ENCODE peak calls at places on chromosomes 11 and 22, in seven cellular contexts. One of them, this sample, is unnamed.

GRCh38 chr11:97814325-97814959 is 1206.3 kb upstream of the CNTN5 start:
- DNase-seq in dorsolateral prefrontal cortex: no peak
- DNase-seq in A549: no peak
- DNase-seq in AG04450: no peak
- DNase-seq in cardiac muscle cell: no peak
- DNase-seq in pancreas: no peak
- DNase-seq in Peyer's patch: no peak
- DNase-seq in this sample: no peak

GRCh38 chr11:118921929-118922744 is 3.6 kb downstream of the BCL9L start:
- DNase-seq in dorsolateral prefrontal cortex: peak; percentile 63
- DNase-seq in A549: no peak
- DNase-seq in cardiac muscle cell: peak; percentile 94
- DNase-seq in Peyer's patch: peak; percentile 38
- DNase-seq in pancreas: peak; percentile 94
- DNase-seq in AG04450: no peak
- DNase-seq in this sample: no peak

GRCh38 chr11:108670381-108670930 is 5.6 kb downstream of the DDX10 start:
- DNase-seq in A549: no peak
- DNase-seq in Peyer's patch: no peak
- DNase-seq in pancreas: no peak
- DNase-seq in AG04450: no peak
- DNase-seq in dorsolateral prefrontal cortex: no peak
- DNase-seq in cardiac muscle cell: no peak
- DNase-seq in this sample: no peak

GRCh38 chr11:12677131-12677530 is 2.9 kb downstream of the TEAD1 start:
- DNase-seq in A549: no peak
- DNase-seq in cardiac muscle cell: peak; percentile 48
- DNase-seq in Peyer's patch: no peak
- DNase-seq in dorsolateral prefrontal cortex: no peak
- DNase-seq in pancreas: no peak
- DNase-seq in AG04450: no peak
- DNase-seq in this sample: no peak

GRCh38 chr11:63146586-63146985 is 2.6 kb upstream of the SLC22A24 start:
- DNase-seq in dorsolateral prefrontal cortex: no peak
- DNase-seq in cardiac muscle cell: no peak
- DNase-seq in AG04450: no peak
- DNase-seq in Peyer's patch: no peak
- DNase-seq in pancreas: no peak
- DNase-seq in A549: no peak
- DNase-seq in this sample: no peak

GRCh38 chr11:13761712-13762111 is 93.2 kb downstream of the FAR1 start:
- DNase-seq in dorsolateral prefrontal cortex: no peak
- DNase-seq in A549: no peak
- DNase-seq in pancreas: no peak
- DNase-seq in Peyer's patch: no peak
- DNase-seq in cardiac muscle cell: peak; percentile 15
- DNase-seq in AG04450: no peak
- DNase-seq in this sample: no peak

GRCh38 chr11:119222308-119222707 is 16.2 kb downstream of the CBL start:
- DNase-seq in pancreas: no peak
- DNase-seq in A549: no peak
- DNase-seq in dorsolateral prefrontal cortex: no peak
- DNase-seq in Peyer's patch: no peak
- DNase-seq in cardiac muscle cell: peak; percentile 58
- DNase-seq in AG04450: peak; percentile 51
- DNase-seq in this sample: no peak

GRCh38 chr11:109193880-109194279 is 228.1 kb upstream of the C11orf87 start:
- DNase-seq in pancreas: no peak
- DNase-seq in Peyer's patch: no peak
- DNase-seq in AG04450: no peak
- DNase-seq in cardiac muscle cell: no peak
- DNase-seq in A549: no peak
- DNase-seq in dorsolateral prefrontal cortex: no peak
- DNase-seq in this sample: no peak

GRCh38 chr11:30316237-30316636 is 6.7 kb upstream of the ARL14EP start:
- DNase-seq in cardiac muscle cell: no peak
- DNase-seq in A549: no peak
- DNase-seq in AG04450: no peak
- DNase-seq in dorsolateral prefrontal cortex: no peak
- DNase-seq in pancreas: no peak
- DNase-seq in Peyer's patch: no peak
- DNase-seq in this sample: no peak

GRCh38 chr11:64340671-64341335 is 799 bp downstream of the CCDC88B start:
- DNase-seq in dorsolateral prefrontal cortex: no peak
- DNase-seq in Peyer's patch: peak; percentile 90
- DNase-seq in AG04450: no peak
- DNase-seq in A549: no peak
- DNase-seq in cardiac muscle cell: no peak
- DNase-seq in pancreas: peak; percentile 66
- DNase-seq in this sample: no peak

GRCh38 chr11:11432621-11433319 is 79.7 kb upstream of the CSNK2A3 start:
- DNase-seq in Peyer's patch: no peak
- DNase-seq in cardiac muscle cell: no peak
- DNase-seq in A549: no peak
- DNase-seq in AG04450: no peak
- DNase-seq in pancreas: no peak
- DNase-seq in dorsolateral prefrontal cortex: no peak
- DNase-seq in this sample: no peak

GRCh38 chr11:12177739-12178338 is 67.4 kb downstream of the MICAL2 start:
- DNase-seq in cardiac muscle cell: no peak
- DNase-seq in AG04450: no peak
- DNase-seq in dorsolateral prefrontal cortex: no peak
- DNase-seq in pancreas: no peak
- DNase-seq in A549: no peak
- DNase-seq in Peyer's patch: no peak
- DNase-seq in this sample: no peak

GRCh38 chr11:112400615-112401014 is 140.0 kb upstream of the PLET1 start:
- DNase-seq in pancreas: no peak
- DNase-seq in AG04450: no peak
- DNase-seq in Peyer's patch: no peak
- DNase-seq in cardiac muscle cell: no peak
- DNase-seq in A549: no peak
- DNase-seq in dorsolateral prefrontal cortex: no peak
- DNase-seq in this sample: no peak

GRCh38 chr11:14519692-14520085 is 497 bp downstream of the PSMA1 start:
- DNase-seq in AG04450: no peak
- DNase-seq in pancreas: no peak
- DNase-seq in A549: no peak
- DNase-seq in Peyer's patch: no peak
- DNase-seq in cardiac muscle cell: no peak
- DNase-seq in dorsolateral prefrontal cortex: no peak
- DNase-seq in this sample: no peak

GRCh38 chr22:19455033-19455432 is 7.5 kb upstream of the C22orf39 start:
- DNase-seq in cardiac muscle cell: no peak
- DNase-seq in AG04450: no peak
- DNase-seq in pancreas: no peak
- DNase-seq in dorsolateral prefrontal cortex: no peak
- DNase-seq in Peyer's patch: no peak
- DNase-seq in A549: no peak
- DNase-seq in this sample: no peak

GRCh38 chr11:81913793-81914192 is 819.9 kb downstream of the FAM181B start:
- DNase-seq in cardiac muscle cell: no peak
- DNase-seq in AG04450: no peak
- DNase-seq in Peyer's patch: no peak
- DNase-seq in dorsolateral prefrontal cortex: no peak
- DNase-seq in pancreas: no peak
- DNase-seq in A549: no peak
- DNase-seq in this sample: no peak

DNA sequence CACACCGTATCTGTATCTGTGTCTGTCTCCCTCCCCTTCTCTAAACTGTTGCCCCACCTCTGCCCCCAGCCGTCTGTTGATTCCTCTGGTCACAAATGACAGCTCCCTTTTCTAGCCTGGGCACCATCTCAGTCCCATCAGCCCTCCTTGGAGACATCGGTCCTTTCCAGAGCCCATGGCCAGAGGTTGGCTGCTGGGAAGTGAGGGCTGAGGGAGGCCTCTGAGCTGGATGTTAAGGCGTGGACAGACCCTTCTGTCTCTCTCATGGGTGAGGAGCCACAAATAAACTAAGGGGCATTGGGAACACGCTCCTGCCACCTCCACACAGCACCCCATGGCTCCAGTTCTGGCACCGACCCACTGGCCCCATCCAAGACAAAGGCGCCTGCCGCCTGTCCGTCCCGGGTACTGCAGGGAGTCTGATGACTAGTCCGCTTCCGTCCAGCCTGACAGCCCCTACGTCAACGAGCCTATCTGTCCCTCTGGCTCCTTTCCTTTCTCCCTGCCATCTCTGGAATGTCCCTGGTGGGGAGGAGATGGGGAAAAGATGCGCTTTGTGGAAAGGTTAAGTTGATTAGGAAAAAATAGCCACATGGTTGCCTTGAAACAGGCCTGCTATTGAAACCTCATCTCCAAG is 10.5 kb downstream of the PDGFB start:
- DNase-seq in A549: no peak
- DNase-seq in pancreas: peak; percentile 32
- DNase-seq in AG04450: no peak
- DNase-seq in cardiac muscle cell: peak; percentile 86
- DNase-seq in Peyer's patch: no peak
- DNase-seq in dorsolateral prefrontal cortex: no peak
- DNase-seq in this sample: no peak
- TF ChIP-seq CTCF in A549: no peak
- TF ChIP-seq CTCF in pancreas: no peak
- TF ChIP-seq CTCF in AG04450: no peak
- TF ChIP-seq CTCF in cardiac muscle cell: no peak
- TF ChIP-seq CTCF in Peyer's patch: no peak
- TF ChIP-seq CTCF in dorsolateral prefrontal cortex: no peak
- TF ChIP-seq CTCF in this sample: no peak

DNA sequence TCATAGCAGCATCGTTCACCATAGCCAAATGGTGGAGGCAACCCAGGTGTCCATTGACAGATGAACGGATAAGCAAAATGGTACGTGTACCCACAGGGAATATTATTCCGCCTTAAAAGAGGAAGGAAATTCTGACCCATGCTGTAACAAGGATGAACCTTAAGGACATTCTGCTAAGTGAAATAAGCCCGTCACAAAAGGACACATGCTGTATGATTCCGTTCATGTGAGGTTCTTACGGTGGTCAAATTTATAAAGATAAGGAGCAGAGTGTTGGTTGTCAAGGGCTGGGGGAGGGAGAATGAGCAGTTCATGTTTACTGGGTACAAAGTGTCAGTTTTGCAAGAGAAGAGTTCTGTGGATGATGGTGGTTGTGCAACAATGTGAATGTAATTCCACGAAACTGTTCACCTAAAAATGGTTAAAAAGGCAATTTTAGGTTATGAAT is 26.3 kb downstream of the APOL1 start:
- DNase-seq in Peyer's patch: no peak
- DNase-seq in dorsolateral prefrontal cortex: no peak
- DNase-seq in AG04450: no peak
- DNase-seq in cardiac muscle cell: peak; percentile 49
- DNase-seq in A549: no peak
- DNase-seq in pancreas: no peak
- DNase-seq in this sample: no peak
- TF ChIP-seq CTCF in Peyer's patch: no peak
- TF ChIP-seq CTCF in dorsolateral prefrontal cortex: no peak
- TF ChIP-seq CTCF in AG04450: no peak
- TF ChIP-seq CTCF in cardiac muscle cell: no peak
- TF ChIP-seq CTCF in A549: no peak
- TF ChIP-seq CTCF in pancreas: no peak
- TF ChIP-seq CTCF in this sample: no peak

DNA sequence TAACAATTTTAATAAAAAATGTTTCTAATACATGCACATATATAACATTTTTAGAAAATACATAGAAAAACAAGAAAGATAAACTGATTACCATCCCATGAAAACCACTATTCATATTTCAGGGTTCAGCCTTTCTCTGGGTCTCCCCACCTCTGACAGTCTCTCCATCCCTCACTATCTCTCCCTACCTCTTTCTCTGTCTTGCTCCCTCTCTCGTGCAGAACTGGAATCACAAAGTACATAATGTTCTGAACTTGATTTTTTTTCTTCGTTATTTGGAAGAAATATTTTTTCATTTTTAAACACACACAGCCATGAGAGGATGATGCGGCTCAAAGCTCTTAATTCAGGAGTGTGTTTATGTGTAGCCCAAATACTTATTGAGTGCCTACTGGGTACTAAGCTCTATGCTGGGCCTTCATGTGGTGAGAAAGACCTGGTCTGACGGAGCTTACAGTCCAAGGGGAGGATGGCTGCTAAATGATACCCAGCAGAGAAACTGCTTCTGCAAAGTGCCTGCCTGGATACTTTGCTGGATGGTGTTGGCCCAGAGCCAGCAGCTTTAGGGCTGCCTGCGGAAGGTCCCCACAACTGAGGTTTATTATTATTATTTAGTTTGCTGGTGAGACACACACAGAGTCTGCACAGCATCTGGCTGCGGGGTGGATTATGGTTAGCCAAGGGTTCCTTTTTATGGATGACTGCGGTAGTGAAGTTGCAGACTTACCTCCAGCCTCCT is 42.6 kb downstream of the SC5D start:
- DNase-seq in dorsolateral prefrontal cortex: no peak
- DNase-seq in Peyer's patch: no peak
- DNase-seq in cardiac muscle cell: no peak
- DNase-seq in pancreas: no peak
- DNase-seq in AG04450: no peak
- DNase-seq in A549: no peak
- DNase-seq in this sample: no peak
- TF ChIP-seq CTCF in dorsolateral prefrontal cortex: no peak
- TF ChIP-seq CTCF in Peyer's patch: no peak
- TF ChIP-seq CTCF in cardiac muscle cell: no peak
- TF ChIP-seq CTCF in pancreas: no peak
- TF ChIP-seq CTCF in AG04450: peak; percentile 16
- TF ChIP-seq CTCF in A549: no peak
- TF ChIP-seq CTCF in this sample: no peak

GRCh38 chr11:2698386-2699184 is 1.2 kb downstream of the KCNQ1OT1 start:
- DNase-seq in pancreas: no peak
- DNase-seq in Peyer's patch: no peak
- DNase-seq in A549: no peak
- DNase-seq in AG04450: no peak
- DNase-seq in dorsolateral prefrontal cortex: no peak
- DNase-seq in cardiac muscle cell: no peak
- DNase-seq in this sample: no peak

GRCh38 chr11:2697871-2698270 is 1.9 kb downstream of the KCNQ1OT1 start:
- DNase-seq in cardiac muscle cell: no peak
- DNase-seq in dorsolateral prefrontal cortex: no peak
- DNase-seq in Peyer's patch: no peak
- DNase-seq in A549: no peak
- DNase-seq in pancreas: no peak
- DNase-seq in AG04450: no peak
- DNase-seq in this sample: no peak

GRCh38 chr11:2694495-2694894 is 5.3 kb downstream of the KCNQ1OT1 start:
- DNase-seq in cardiac muscle cell: no peak
- DNase-seq in dorsolateral prefrontal cortex: no peak
- DNase-seq in Peyer's patch: no peak
- DNase-seq in pancreas: no peak
- DNase-seq in A549: no peak
- DNase-seq in AG04450: no peak
- DNase-seq in this sample: no peak

GRCh38 chr11:2694995-2695939 is 4.5 kb downstream of the KCNQ1OT1 start:
- DNase-seq in dorsolateral prefrontal cortex: no peak
- DNase-seq in A549: no peak
- DNase-seq in pancreas: no peak
- DNase-seq in AG04450: no peak
- DNase-seq in Peyer's patch: no peak
- DNase-seq in cardiac muscle cell: no peak
- DNase-seq in this sample: no peak

DNA sequence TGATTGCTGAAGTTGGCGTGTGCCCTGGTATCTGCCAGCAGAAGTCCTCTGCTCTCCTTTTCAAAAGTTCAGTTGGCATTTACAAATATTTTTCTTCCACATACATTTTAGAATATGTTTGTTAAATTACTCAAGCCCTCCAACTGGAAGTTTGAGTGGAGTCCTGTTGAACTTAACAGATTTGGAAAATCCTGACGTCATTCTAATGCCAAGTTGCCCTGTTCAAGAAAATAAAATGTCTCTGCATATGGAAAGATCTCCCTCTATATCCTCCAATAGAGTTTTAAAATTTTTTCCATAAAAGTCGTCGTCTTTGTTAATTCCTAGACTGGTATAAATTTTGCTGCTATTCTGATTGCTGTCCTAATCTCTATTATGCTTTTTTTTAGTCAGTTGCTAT is 3.3 kb downstream of the KCNQ1OT1 start:
- DNase-seq in AG04450: no peak
- DNase-seq in A549: no peak
- DNase-seq in cardiac muscle cell: no peak
- DNase-seq in pancreas: no peak
- DNase-seq in Peyer's patch: no peak
- DNase-seq in dorsolateral prefrontal cortex: no peak
- DNase-seq in this sample: no peak
- TF ChIP-seq CTCF in AG04450: no peak
- TF ChIP-seq CTCF in A549: no peak
- TF ChIP-seq CTCF in cardiac muscle cell: no peak
- TF ChIP-seq CTCF in pancreas: no peak
- TF ChIP-seq CTCF in Peyer's patch: no peak
- TF ChIP-seq CTCF in dorsolateral prefrontal cortex: no peak
- TF ChIP-seq CTCF in this sample: no peak